ENCODE peak calls at places on chromosome 13, in four cellular contexts. One of them, this sample, is unnamed.

GRCh38 chr13:113053801-113054604 is 51.6 kb upstream of the F7 start:
- DNase-seq in aorta: peak
- DNase-seq in mesothelial cell of epicardium: peak
- DNase-seq in hepatic stellate cell: no peak
- DNase-seq in this sample: no peak

GRCh38 chr13:109273326-109273751 is 513.0 kb downstream of the IRS2 start:
- DNase-seq in aorta: no peak
- DNase-seq in hepatic stellate cell: peak
- DNase-seq in mesothelial cell of epicardium: no peak
- DNase-seq in this sample: no peak

GRCh38 chr13:41026806-41027205 is 7.7 kb upstream of the ELF1 start:
- DNase-seq in aorta: no peak
- DNase-seq in mesothelial cell of epicardium: no peak
- DNase-seq in hepatic stellate cell: no peak
- DNase-seq in this sample: no peak

GRCh38 chr13:84912720-84913119 is 886.5 kb downstream of the SLITRK6 start:
- DNase-seq in aorta: no peak
- DNase-seq in mesothelial cell of epicardium: no peak
- DNase-seq in hepatic stellate cell: no peak
- DNase-seq in this sample: no peak

GRCh38 chr13:95301135-95301946 is at the start of gene ABCC4:
- DNase-seq in mesothelial cell of epicardium: peak
- DNase-seq in hepatic stellate cell: peak
- DNase-seq in aorta: peak
- DNase-seq in this sample: no peak

GRCh38 chr13:40391788-40392187 is 274.7 kb downstream of the FOXO1 start:
- DNase-seq in mesothelial cell of epicardium: no peak
- DNase-seq in hepatic stellate cell: no peak
- DNase-seq in aorta: no peak
- DNase-seq in this sample: no peak

GRCh38 chr13:49563513-49563912 is 21.8 kb downstream of the RCBTB1 start:
- DNase-seq in mesothelial cell of epicardium: no peak
- DNase-seq in aorta: no peak
- DNase-seq in hepatic stellate cell: no peak
- DNase-seq in this sample: no peak

GRCh38 chr13:109954441-109954840 is 168.1 kb upstream of the IRS2 start:
- DNase-seq in mesothelial cell of epicardium: no peak
- DNase-seq in hepatic stellate cell: no peak
- DNase-seq in aorta: no peak
- DNase-seq in this sample: no peak

GRCh38 chr13:98506343-98507059 is 70.4 kb downstream of the STK24 start:
- DNase-seq in hepatic stellate cell: no peak
- DNase-seq in mesothelial cell of epicardium: no peak
- DNase-seq in aorta: no peak
- DNase-seq in this sample: no peak

GRCh38 chr13:111880185-111880584 is 186.8 kb upstream of the SOX1 start:
- DNase-seq in hepatic stellate cell: no peak
- DNase-seq in aorta: no peak
- DNase-seq in mesothelial cell of epicardium: no peak
- DNase-seq in this sample: no peak

GRCh38 chr13:35293579-35293978 is 182.9 kb downstream of the MAB21L1 start:
- DNase-seq in mesothelial cell of epicardium: no peak
- DNase-seq in hepatic stellate cell: no peak
- DNase-seq in aorta: no peak
- DNase-seq in this sample: no peak

GRCh38 chr13:23579072-23579885 is 9.1 kb downstream of the TNFRSF19 start:
- DNase-seq in hepatic stellate cell: peak
- DNase-seq in mesothelial cell of epicardium: peak
- DNase-seq in aorta: peak
- DNase-seq in this sample: no peak

GRCh38 chr13:44273991-44274810 is 99.4 kb upstream of the SERP2 start:
- DNase-seq in hepatic stellate cell: peak
- DNase-seq in aorta: no peak
- DNase-seq in mesothelial cell of epicardium: no peak
- DNase-seq in this sample: no peak

GRCh38 chr13:46726347-46726746 is 70.6 kb downstream of the ESD start:
- DNase-seq in hepatic stellate cell: no peak
- DNase-seq in aorta: no peak
- DNase-seq in mesothelial cell of epicardium: no peak
- DNase-seq in this sample: no peak

GRCh38 chr13:23505007-23505406 is 65.2 kb upstream of the TNFRSF19 start:
- DNase-seq in mesothelial cell of epicardium: no peak
- DNase-seq in hepatic stellate cell: peak
- DNase-seq in aorta: no peak
- DNase-seq in this sample: peak

GRCh38 chr13:41590122-41590521 is 132.8 kb downstream of the RGCC start:
- DNase-seq in hepatic stellate cell: no peak
- DNase-seq in aorta: no peak
- DNase-seq in mesothelial cell of epicardium: no peak
- DNase-seq in this sample: no peak

GRCh38 chr13:32617112-32617511 is 30.9 kb downstream of the PDS5B start:
- DNase-seq in aorta: no peak
- DNase-seq in mesothelial cell of epicardium: no peak
- DNase-seq in hepatic stellate cell: no peak
- DNase-seq in this sample: no peak

GRCh38 chr13:74061939-74062595 is 72.1 kb downstream of the KLF12 start:
- DNase-seq in mesothelial cell of epicardium: no peak
- DNase-seq in hepatic stellate cell: no peak
- DNase-seq in aorta: no peak
- DNase-seq in this sample: peak

GRCh38 chr13:20570540-20570939 is 3.6 kb downstream of the IFT88 start:
- DNase-seq in hepatic stellate cell: no peak
- DNase-seq in aorta: no peak
- DNase-seq in mesothelial cell of epicardium: no peak
- DNase-seq in this sample: no peak

GRCh38 chr13:113654591-113655357 is 3.2 kb downstream of the ATP4B start:
- DNase-seq in aorta: peak
- DNase-seq in hepatic stellate cell: no peak
- DNase-seq in mesothelial cell of epicardium: peak
- DNase-seq in this sample: no peak

GRCh38 chr13:88622362-88622973 is 951.3 kb downstream of the SLITRK5 start:
- DNase-seq in hepatic stellate cell: no peak
- DNase-seq in aorta: no peak
- DNase-seq in mesothelial cell of epicardium: no peak
- DNase-seq in this sample: no peak

GRCh38 chr13:105848494-105848893 is 687.0 kb downstream of the EFNB2 start:
- DNase-seq in aorta: no peak
- DNase-seq in hepatic stellate cell: no peak
- DNase-seq in mesothelial cell of epicardium: no peak
- DNase-seq in this sample: no peak

GRCh38 chr13:98853791-98854191 is 101.3 kb upstream of the SLC15A1 start:
- DNase-seq in mesothelial cell of epicardium: no peak
- DNase-seq in aorta: no peak
- DNase-seq in hepatic stellate cell: no peak
- DNase-seq in this sample: no peak

GRCh38 chr13:74026753-74027152 is 107.5 kb downstream of the KLF12 start:
- DNase-seq in hepatic stellate cell: no peak
- DNase-seq in mesothelial cell of epicardium: no peak
- DNase-seq in aorta: no peak
- DNase-seq in this sample: peak

GRCh38 chr13:51856027-51856736 is 5.6 kb upstream of the CCDC70 start:
- DNase-seq in aorta: no peak
- DNase-seq in hepatic stellate cell: no peak
- DNase-seq in mesothelial cell of epicardium: no peak
- DNase-seq in this sample: no peak

GRCh38 chr13:63855457-63856118 is 2439.9 kb upstream of the PCDH20 start:
- DNase-seq in mesothelial cell of epicardium: no peak
- DNase-seq in hepatic stellate cell: no peak
- DNase-seq in aorta: no peak
- DNase-seq in this sample: no peak

GRCh38 chr13:32639502-32640105 is 53.4 kb downstream of the PDS5B start:
- DNase-seq in hepatic stellate cell: peak
- DNase-seq in aorta: peak
- DNase-seq in mesothelial cell of epicardium: no peak
- DNase-seq in this sample: peak

GRCh38 chr13:99656843-99657506 is 155.7 kb downstream of the TM9SF2 start:
- DNase-seq in aorta: no peak
- DNase-seq in hepatic stellate cell: no peak
- DNase-seq in mesothelial cell of epicardium: no peak
- DNase-seq in this sample: no peak

GRCh38 chr13:114011226-114011625 is 37.4 kb upstream of the C13orf46 start:
- DNase-seq in aorta: no peak
- DNase-seq in hepatic stellate cell: no peak
- DNase-seq in mesothelial cell of epicardium: no peak
- DNase-seq in this sample: no peak

GRCh38 chr13:36685912-36686311 is 12.1 kb downstream of the SERTM1 start:
- DNase-seq in mesothelial cell of epicardium: no peak
- DNase-seq in aorta: peak
- DNase-seq in hepatic stellate cell: no peak
- DNase-seq in this sample: peak

GRCh38 chr13:113649212-113649611 is 8.8 kb downstream of the ATP4B start:
- DNase-seq in aorta: peak
- DNase-seq in mesothelial cell of epicardium: peak
- DNase-seq in hepatic stellate cell: no peak
- DNase-seq in this sample: no peak

GRCh38 chr13:27770809-27771208 is 21.5 kb upstream of the GSX1 start:
- DNase-seq in hepatic stellate cell: no peak
- DNase-seq in aorta: no peak
- DNase-seq in mesothelial cell of epicardium: no peak
- DNase-seq in this sample: no peak

GRCh38 chr13:26061947-26062346 is 10.1 kb upstream of the SHISA2 start:
- DNase-seq in aorta: no peak
- DNase-seq in hepatic stellate cell: no peak
- DNase-seq in mesothelial cell of epicardium: no peak
- DNase-seq in this sample: peak

GRCh38 chr13:105979586-105979985 is 555.9 kb downstream of the EFNB2 start:
- DNase-seq in hepatic stellate cell: no peak
- DNase-seq in mesothelial cell of epicardium: no peak
- DNase-seq in aorta: no peak
- DNase-seq in this sample: no peak

GRCh38 chr13:25978961-25979360 is 72.9 kb downstream of the SHISA2 start:
- DNase-seq in hepatic stellate cell: no peak
- DNase-seq in aorta: no peak
- DNase-seq in mesothelial cell of epicardium: no peak
- DNase-seq in this sample: no peak

GRCh38 chr13:113584870-113585671 is 518 bp downstream of the TFDP1 start:
- DNase-seq in hepatic stellate cell: no peak
- DNase-seq in aorta: peak
- DNase-seq in mesothelial cell of epicardium: no peak
- DNase-seq in this sample: no peak

GRCh38 chr13:98285852-98286594 is 109.0 kb upstream of the RNF113B start:
- DNase-seq in hepatic stellate cell: no peak
- DNase-seq in aorta: no peak
- DNase-seq in mesothelial cell of epicardium: no peak
- DNase-seq in this sample: no peak

GRCh38 chr13:61045197-61045596 is 370.5 kb downstream of the PCDH20 start:
- DNase-seq in hepatic stellate cell: no peak
- DNase-seq in mesothelial cell of epicardium: no peak
- DNase-seq in aorta: no peak
- DNase-seq in this sample: no peak

This sample was measured in non-pigmented ciliary epithelial cell.